ENCODE peak calls at places on chromosomes 4 and X, in nine cellular contexts. T is right atrium auricular region, X is adrenal gland, V is ovary, A is upper lobe of right lung, I is left lung, P is cardiac muscle cell, U is bronchial epithelial cell, Q is hepatocyte. Z is an unnamed sample. For H3K27me3, the result is how much of the 10 kb centered on the place peaks cover.

GRCh38 chr4:88445252-88445651 is 11.7 kb upstream of the HERC5 start:
- DNase-seq in Q (no peak), I (no peak), A (no peak), P (no peak), T (no peak), U (peak), X (no peak), V (no peak), Z (no peak)

GRCh38 chrX:11908371-11908770 is 150.3 kb downstream of the MSL3 start:
- DNase-seq in T (no peak), V (no peak), P (peak), X (no peak), I (no peak), Q (peak), A (no peak), U (peak), Z (no peak)

GRCh38 chrX:333611-334311 is 15.2 kb upstream of the GTPBP6 start:
- DNase-seq in X (no peak), A (peak), V (peak), T (no peak), U (no peak), Q (no peak), I (peak), P (no peak), Z (no peak)

GRCh38 chr4:48343035-48343434 is 1.7 kb downstream of the SLAIN2 start:
- DNase-seq in Q (no peak), A (no peak), P (peak), I (no peak), X (no peak), T (no peak), U (no peak), V (no peak), Z (no peak)

GRCh38 chrX:44903107-44903506 is 30.1 kb downstream of the KDM6A start:
- DNase-seq in X (no peak), Q (no peak), P (no peak), I (no peak), U (peak), A (no peak), V (no peak), T (no peak), Z (no peak)

GRCh38 chr4:184417802-184418511 is 56.4 kb downstream of the IRF2 start:
- DNase-seq in Q (peak), X (peak), V (no peak), U (peak), T (no peak), I (no peak), A (no peak), P (no peak), Z (peak)

GRCh38 chr4:37639551-37640293 is 46.5 kb downstream of the RELL1 start:
- DNase-seq in P (no peak), X (no peak), I (no peak), U (peak), V (no peak), Q (no peak), T (no peak), A (no peak), Z (no peak)

GRCh38 chr4:110970642-110971041 is 347.8 kb upstream of the PITX2 start:
- DNase-seq in T (no peak), Q (peak), P (peak), V (no peak), A (no peak), U (peak), I (no peak), X (peak), Z (no peak)

GRCh38 chrX:338836-339400 is 20.3 kb upstream of the GTPBP6 start:
- DNase-seq in I (peak), T (no peak), X (no peak), Q (no peak), U (no peak), A (peak), P (no peak), V (peak), Z (no peak)

GRCh38 chrX:69507500-69507789 is 3.3 kb downstream of the NALF2 start:
- DNase-seq in Q (no peak), U (no peak), A (no peak), I (no peak), V (no peak), X (no peak), T (no peak), P (no peak), Z (no peak)
- H3K4me3 ChIP-seq in Q (no peak), U (no peak), A (no peak), I (no peak), V (no peak), X (no peak), T (no peak), P (no peak), Z (no peak)

GRCh38 chrX:132001127-132001526 is 22.0 kb upstream of the STK26 start:
- DNase-seq in T (no peak), Q (no peak), I (no peak), V (no peak), A (no peak), U (peak), X (no peak), P (no peak), Z (no peak)

GRCh38 chrX:132009344-132009743 is 13.8 kb upstream of the STK26 start:
- DNase-seq in I (no peak), T (no peak), V (no peak), U (no peak), Q (no peak), X (no peak), P (no peak), A (no peak), Z (no peak)

DNA sequence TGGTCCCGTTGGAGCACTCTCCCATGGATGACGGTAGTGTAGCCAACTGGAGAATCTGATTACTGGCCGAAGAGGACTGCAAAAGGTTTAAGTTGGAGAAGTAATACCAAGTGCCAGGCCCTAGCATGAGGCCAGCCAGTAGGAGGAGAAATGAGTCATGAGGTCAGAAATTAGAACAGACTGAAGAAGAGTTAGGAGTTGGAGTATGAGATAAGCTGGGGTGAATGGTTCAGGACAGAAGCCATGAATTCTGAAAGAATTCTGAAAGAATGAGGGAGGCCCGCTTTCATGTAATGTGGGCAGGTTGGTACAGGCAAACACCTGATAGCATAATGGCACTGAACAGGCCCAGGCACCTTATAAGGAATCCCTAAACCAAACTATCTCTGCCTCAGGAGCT is 18.4 kb upstream of the STK26 start:
- DNase-seq in U (peak), P (no peak), Q (no peak), I (no peak), T (no peak), X (no peak), A (no peak), V (no peak), Z (no peak)
- H3K27me3 ChIP-seq in U (under half), P (under half), Q (under half), I (under half), T (under half), X (under half), A (under half), V (under half), Z (half or more)

GRCh38 chr4:112145820-112146813 is 863 bp downstream of the FAM241A start:
- DNase-seq in I (peak), Q (peak), V (peak), X (peak), P (peak), T (no peak), A (peak), U (peak), Z (no peak)
- TF ChIP-seq CTCF in I (peak), Q (peak), V (no peak), X (no peak), P (no peak), T (no peak), A (peak), U (peak), Z (no peak)

GRCh38 chr4:102503301-102503746 is 2.2 kb downstream of the NFKB1 start:
- DNase-seq in X (no peak), V (no peak), I (no peak), T (no peak), P (no peak), U (no peak), A (no peak), Q (no peak), Z (no peak)
- H3K4me3 ChIP-seq in X (peak), V (no peak), I (peak), T (no peak), P (peak), U (peak), A (peak), Q (peak), Z (peak)

GRCh38 chrX:153646620-153647373 is at the start of gene DUSP9:
- DNase-seq in P (peak), Q (peak), A (peak), I (peak), U (peak), V (peak), T (no peak), X (peak), Z (no peak)

GRCh38 chrX:153645151-153645550 is 1.9 kb upstream of the DUSP9 start:
- DNase-seq in Q (no peak), T (no peak), U (no peak), V (no peak), A (no peak), I (no peak), X (no peak), P (no peak), Z (no peak)

GRCh38 chrX:153647461-153648357 is 706 bp downstream of the DUSP9 start:
- DNase-seq in T (no peak), Q (no peak), V (no peak), A (no peak), U (no peak), X (no peak), P (no peak), I (peak), Z (no peak)

GRCh38 chrX:153644356-153645125 is 2.5 kb upstream of the DUSP9 start:
- DNase-seq in A (peak), P (peak), V (no peak), U (no peak), I (no peak), X (no peak), Q (no peak), T (no peak), Z (peak)

DNA sequence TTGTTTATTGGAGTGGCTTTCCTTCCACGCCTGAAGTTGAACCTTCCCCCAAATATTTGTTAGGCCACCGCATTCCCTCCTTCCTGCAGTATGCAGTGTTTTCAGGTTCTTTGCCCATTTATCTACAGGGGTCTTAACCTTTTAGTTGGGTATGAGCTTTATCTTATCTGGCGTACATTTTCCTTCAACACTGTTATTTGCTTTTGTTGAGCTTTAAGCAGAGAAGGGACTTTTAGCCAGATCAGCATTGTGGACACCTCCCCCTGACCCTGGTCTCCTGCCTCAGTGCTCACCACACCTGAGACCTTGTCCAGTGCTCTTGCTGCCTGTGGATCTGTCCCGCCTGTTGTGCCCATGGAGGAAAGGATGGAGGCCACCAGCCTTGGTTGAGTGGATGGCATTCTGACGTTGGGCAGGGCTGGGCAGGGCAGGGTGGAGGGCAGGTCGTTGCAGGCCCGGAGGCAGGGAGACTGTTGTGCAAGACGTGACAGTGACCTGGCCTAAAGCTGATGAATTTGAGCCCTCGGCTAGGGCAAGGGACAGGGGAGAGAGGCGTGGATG is 1.0 kb upstream of the DUSP9 start:
- DNase-seq in I (no peak), A (no peak), V (no peak), X (no peak), P (no peak), T (no peak), Q (no peak), U (peak), Z (peak)
- H3K27me3 ChIP-seq in I (half or more), A (under half), V (under half), X (half or more), P (half or more), T (under half), Q (under half), U (under half), Z (under half)